ENCODE peak calls at places on chromosomes 5 and 9, in four cellular contexts. L is A549, H is WTC11, F is HepG2. V is an unnamed sample.

GRCh38 chr5:130135506-130135905 is 231.2 kb downstream of the CHSY3 start:
- DNase-seq in L (no peak), H (no peak), F (no peak), V (no peak)

GRCh38 chr5:39794511-39794910 is 369.7 kb upstream of the DAB2 start:
- DNase-seq in L (no peak), H (no peak), F (no peak), V (no peak)

GRCh38 chr9:69044226-69045219 is 9.0 kb downstream of the FXN start:
- DNase-seq in L (no peak), H (no peak), F (no peak), V (no peak)

GRCh38 chr5:38414348-38414747 is 142.1 kb downstream of the LIFR start:
- DNase-seq in L (no peak), H (no peak), F (no peak), V (no peak)

GRCh38 chr5:86999951-87000350 is 267.7 kb upstream of the RASA1 start:
- DNase-seq in L (no peak), H (no peak), F (no peak), V (no peak)

GRCh38 chr9:16571127-16571848 is 299.2 kb downstream of the BNC2 start:
- DNase-seq in L (no peak), H (no peak), F (no peak), V (no peak)

GRCh38 chr9:127423591-127423933 is 620 bp upstream of the ZNF79 start:
- DNase-seq in L (no peak), H (no peak), F (no peak), V (no peak)

GRCh38 chr5:69484891-69485290 is 7.7 kb upstream of the OCLN start:
- DNase-seq in L (no peak), H (no peak), F (peak; percentile 24), V (no peak)

GRCh38 chr9:109253637-109254284 is 67.1 kb downstream of the EPB41L4B start:
- DNase-seq in L (peak; percentile 49), H (no peak), F (no peak), V (no peak)

GRCh38 chr5:133707629-133708028 is 95.3 kb upstream of the FSTL4 start:
- DNase-seq in L (no peak), H (no peak), F (no peak), V (no peak)

GRCh38 chr5:79236970-79237734 is 1.2 kb downstream of the JMY start:
- DNase-seq in L (peak; percentile 43), H (peak; percentile 52), F (peak; percentile 36), V (peak; percentile 52)

GRCh38 chr9:69168709-69169217 is 5.3 kb upstream of the TJP2 start:
- DNase-seq in L (no peak), H (peak; percentile 53), F (peak; percentile 59), V (peak; percentile 58)

GRCh38 chr9:129458663-129459549 is 162.0 kb downstream of the C9orf50 start:
- DNase-seq in L (no peak), H (no peak), F (no peak), V (no peak)

GRCh38 chr9:93646640-93647178 is 70.3 kb downstream of the PHF2 start:
- DNase-seq in L (no peak), H (peak; percentile 7), F (no peak), V (no peak)

GRCh38 chr5:121707196-121707595 is 144.5 kb upstream of the FTMT start:
- DNase-seq in L (no peak), H (no peak), F (no peak), V (no peak)

GRCh38 chr9:132032584-132032945 is 47.1 kb downstream of the MED27 start:
- DNase-seq in L (no peak), H (peak; percentile 27), F (no peak), V (no peak)

GRCh38 chr5:137808503-137809135 is 54.5 kb upstream of the HNRNPA0 start:
- DNase-seq in L (no peak), H (no peak), F (no peak), V (no peak)

GRCh38 chr5:157288405-157289163 is 22.7 kb downstream of the CYFIP2 start:
- DNase-seq in L (no peak), H (no peak), F (peak; percentile 79), V (no peak)

GRCh38 chr5:42377496-42377895 is 45.7 kb upstream of the GHR start:
- DNase-seq in L (no peak), H (no peak), F (no peak), V (no peak)

GRCh38 chr5:80254767-80255424 is 952 bp downstream of the SERINC5 start:
- DNase-seq in L (peak; percentile 28), H (no peak), F (no peak), V (no peak)

GRCh38 chr5:64811050-64811640 is 42.4 kb downstream of the CWC27 start:
- DNase-seq in L (peak; percentile 17), H (no peak), F (peak; percentile 57), V (peak; percentile 19)

GRCh38 chr9:109166771-109167601 is at the start of gene FRRS1L:
- DNase-seq in L (no peak), H (peak; percentile 60), F (no peak), V (no peak)

GRCh38 chr9:93894691-93895079 is 60.5 kb downstream of the BARX1 start:
- DNase-seq in L (no peak), H (no peak), F (no peak), V (no peak)

GRCh38 chr5:79225441-79225840 is 10.5 kb upstream of the JMY start:
- DNase-seq in L (no peak), H (no peak), F (no peak), V (no peak)

GRCh38 chr9:107386396-107386795 is 103.2 kb downstream of the KLF4 start:
- DNase-seq in L (no peak), H (no peak), F (no peak), V (no peak)

GRCh38 chr5:5816960-5817359 is 394.5 kb downstream of the ICE1 start:
- DNase-seq in L (no peak), H (no peak), F (no peak), V (no peak)

DNA sequence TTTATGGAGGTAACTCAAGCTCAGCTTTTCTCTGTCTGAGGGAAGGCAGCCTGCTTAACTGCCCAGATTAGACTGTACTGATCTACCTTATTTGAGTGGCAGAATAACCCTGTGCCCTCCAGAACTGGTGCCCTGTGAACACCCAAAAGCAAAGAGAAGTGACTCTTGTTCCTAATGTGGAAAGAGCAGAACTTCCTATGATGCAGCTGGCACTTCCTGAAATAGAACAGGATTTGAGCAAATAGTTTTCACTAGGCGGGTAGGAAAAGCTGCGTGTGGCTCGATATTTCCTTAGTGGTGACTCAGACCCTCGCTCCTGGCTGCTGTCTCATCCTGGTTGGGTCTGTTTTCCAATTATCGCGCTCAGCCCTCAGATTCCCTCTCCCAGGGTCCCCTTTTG is 89.9 kb downstream of the SH3TC2 start:
- DNase-seq in L (peak; percentile 79), H (no peak), F (peak; percentile 13), V (no peak)
- TF ChIP-seq NR3C1 in L (no peak), H (no peak), F (no peak), V (no peak)

GRCh38 chr5:147189109-147189424 is 45.8 kb upstream of the STK32A start:
- DNase-seq in L (no peak), H (no peak), F (no peak), V (no peak)

GRCh38 chr5:147193123-147193522 is 41.7 kb upstream of the STK32A start:
- DNase-seq in L (no peak), H (no peak), F (no peak), V (no peak)

GRCh38 chr5:147187163-147187562 is 47.7 kb upstream of the STK32A start:
- DNase-seq in L (no peak), H (no peak), F (no peak), V (no peak)

GRCh38 chr5:147188200-147189108 is 46.4 kb upstream of the STK32A start:
- DNase-seq in L (peak; percentile 52), H (peak; percentile 37), F (peak; percentile 66), V (peak; percentile 53)

DNA sequence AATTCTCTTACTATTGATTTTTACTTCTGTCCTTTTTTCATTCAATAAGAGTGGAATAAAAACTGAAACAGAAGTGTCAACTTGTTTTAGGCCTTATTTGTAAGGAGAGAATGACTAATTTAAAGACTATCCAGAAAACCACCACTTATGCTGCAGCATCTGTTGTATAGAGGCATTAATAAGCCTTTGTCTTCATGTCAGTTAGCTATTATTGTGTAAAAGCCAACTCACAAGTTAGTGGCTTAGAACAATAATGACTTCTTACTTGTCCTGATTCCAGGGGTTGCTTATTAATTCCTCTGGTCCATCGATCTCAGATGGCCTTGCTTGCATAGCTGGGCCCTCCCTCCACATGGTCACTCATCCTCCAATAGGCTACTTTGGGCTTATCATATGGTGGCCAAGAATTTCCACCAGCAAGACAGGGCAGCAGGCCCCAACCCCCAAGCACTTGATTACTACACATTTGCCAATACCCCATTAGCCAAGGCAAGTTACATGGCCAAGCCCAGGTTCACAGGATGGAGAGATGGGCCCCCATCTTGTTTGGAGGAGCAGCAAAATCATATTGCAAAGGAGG is 44.5 kb upstream of the STK32A start:
- DNase-seq in L (no peak), H (no peak), F (no peak), V (no peak)
- TF ChIP-seq NR3C1 in L (no peak), H (no peak), F (no peak), V (no peak)

GRCh38 chr5:1463326-1464095 is 18.3 kb upstream of the SLC6A3 start:
- DNase-seq in L (no peak), H (no peak), F (no peak), V (no peak)

GRCh38 chr5:1464096-1464446 is 18.8 kb upstream of the SLC6A3 start:
- DNase-seq in L (no peak), H (peak; percentile 4), F (no peak), V (no peak)

GRCh38 chr5:1462358-1462757 is 17.1 kb upstream of the SLC6A3 start:
- DNase-seq in L (no peak), H (peak; percentile 6), F (no peak), V (no peak)

GRCh38 chr5:1461396-1461795 is 16.2 kb upstream of the SLC6A3 start:
- DNase-seq in L (no peak), H (no peak), F (no peak), V (no peak)

GRCh38 chr5:1460054-1460682 is 14.9 kb upstream of the SLC6A3 start:
- DNase-seq in L (no peak), H (no peak), F (no peak), V (no peak)
- TF ChIP-seq NR3C1 in L (no peak), H (no peak), F (no peak), V (no peak)

DNA sequence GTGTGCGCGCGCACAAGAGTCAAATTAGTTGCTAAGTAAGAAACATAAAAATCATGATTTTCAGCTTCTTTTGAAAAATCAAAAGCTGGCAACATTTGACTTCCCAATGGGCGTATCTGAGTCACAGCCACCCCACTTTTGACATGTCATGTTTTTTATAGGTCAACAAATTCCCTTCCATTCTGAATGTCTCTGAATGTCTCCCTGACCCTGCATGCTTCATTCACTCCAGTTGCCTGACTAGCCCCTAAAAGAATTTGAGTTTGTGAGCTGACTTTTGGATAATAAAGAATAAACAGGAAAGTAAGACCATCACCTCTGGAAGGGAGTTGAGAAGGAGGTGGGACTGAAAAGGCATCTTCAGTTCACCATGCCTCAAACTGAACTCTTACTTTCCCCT is 20.2 kb upstream of the GLIS3 start:
- DNase-seq in L (no peak), H (no peak), F (no peak), V (no peak)
- TF ChIP-seq NR3C1 in L (no peak), H (no peak), F (no peak), V (no peak)

DNA sequence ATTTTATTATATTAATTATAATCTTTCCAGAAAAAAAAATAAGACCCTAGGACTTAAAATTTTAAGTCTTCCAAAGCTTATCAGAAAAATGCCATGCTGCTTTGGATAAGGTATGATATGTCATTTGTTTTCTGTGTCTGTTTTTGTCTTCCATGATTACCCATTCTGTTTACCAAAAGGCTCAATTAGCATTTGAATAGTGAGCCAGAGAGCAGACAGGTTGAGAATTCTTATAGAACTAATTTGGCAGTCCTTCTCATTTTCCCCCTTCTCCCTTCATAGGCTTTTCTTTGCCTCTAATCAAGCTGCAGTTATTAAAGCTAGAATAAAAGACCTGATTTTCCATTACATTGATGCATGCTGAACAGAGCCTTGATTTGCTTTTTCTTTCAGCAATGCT is 993.0 kb downstream of the MAT2B start:
- DNase-seq in L (no peak), H (no peak), F (no peak), V (no peak)
- TF ChIP-seq NR3C1 in L (no peak), H (no peak), F (no peak), V (no peak)

GRCh38 chr5:134738963-134739661 is 764 bp downstream of the CAMLG start:
- DNase-seq in L (peak; percentile 64), H (no peak), F (peak; percentile 73), V (peak; percentile 71)
- TF ChIP-seq NR3C1 in L (no peak), H (no peak), F (no peak), V (no peak)